ENCODE peak calls at places on chromosomes 6 and 20, in seven cellular contexts. Q, J, B, G, N, F and L are unnamed samples.

GRCh38 chr6:43203718-43204095 is 21.7 kb downstream of the CUL9 start:
- DNase-seq in Q (no peak), J (no peak), B (no peak), G (no peak), N (no peak), F (no peak), L (no peak)

GRCh38 chr6:34284563-34285545 is 36.0 kb upstream of the SMIM29 start:
- DNase-seq in Q (peak; percentile 36), J (peak; percentile 73), B (peak; percentile 35), G (no peak), N (peak; percentile 90), F (no peak), L (peak; percentile 48)

GRCh38 chr6:108363113-108363512 is 68.3 kb downstream of the AFG1L start:
- DNase-seq in Q (no peak), J (no peak), B (no peak), G (no peak), N (no peak), F (no peak), L (no peak)

GRCh38 chr6:49806145-49806544 is 19.1 kb upstream of the PGK2 start:
- DNase-seq in Q (no peak), J (no peak), B (no peak), G (no peak), N (no peak), F (no peak), L (no peak)

GRCh38 chr20:2930538-2930937 is 57.3 kb downstream of the PTPRA start:
- DNase-seq in Q (no peak), J (no peak), B (no peak), G (no peak), N (no peak), F (no peak), L (no peak)

GRCh38 chr20:52172392-52173047 is 19.1 kb downstream of the ZFP64 start:
- DNase-seq in Q (no peak), J (no peak), B (no peak), G (no peak), N (no peak), F (no peak), L (no peak)

GRCh38 chr6:33091957-33092356 is 16.2 kb downstream of the HLA-DPB1 start:
- DNase-seq in Q (no peak), J (no peak), B (no peak), G (no peak), N (no peak), F (peak; percentile 86), L (no peak)

GRCh38 chr6:33456156-33456555 is 1.8 kb downstream of the ZBTB9 start:
- DNase-seq in Q (no peak), J (no peak), B (no peak), G (no peak), N (no peak), F (no peak), L (no peak)

GRCh38 chr6:79737172-79737571 is 106.0 kb downstream of the SH3BGRL2 start:
- DNase-seq in Q (peak; percentile 54), J (no peak), B (no peak), G (no peak), N (no peak), F (no peak), L (no peak)
- H3K4me3 ChIP-seq in Q (no peak overlapping the region), J (peak overlapping the region; percentile 61), B (no peak overlapping the region), G (no peak overlapping the region), N (no peak overlapping the region), F (no peak overlapping the region), L (no peak overlapping the region)

GRCh38 chr6:122673345-122673961 is 63.2 kb downstream of the PKIB start:
- DNase-seq in Q (no peak), J (no peak), B (no peak), G (no peak), N (no peak), F (no peak), L (no peak)
- H3K4me3 ChIP-seq in Q (no peak overlapping the region), J (no peak overlapping the region), B (no peak overlapping the region), G (no peak overlapping the region), N (no peak overlapping the region), F (no peak overlapping the region), L (no peak overlapping the region)

GRCh38 chr6:133854633-133855598 is 34.0 kb upstream of the TCF21 start:
- DNase-seq in Q (no peak), J (peak; percentile 42), B (no peak), G (peak; percentile 72), N (no peak), F (peak; percentile 64), L (no peak)
- H3K4me3 ChIP-seq in Q (no peak overlapping the region), J (peak overlapping the region; percentile 29), B (no peak overlapping the region), G (no peak overlapping the region), N (peak overlapping the region; percentile 29), F (peak overlapping the region; percentile 64), L (no peak overlapping the region)

GRCh38 chr6:96015791-96016776 is at the start of gene FUT9:
- DNase-seq in Q (no peak), J (no peak), B (no peak), G (peak; percentile 88), N (no peak), F (peak; percentile 83), L (no peak)

GRCh38 chr6:96015321-96015790 is 418 bp upstream of the FUT9 start:
- DNase-seq in Q (no peak), J (no peak), B (no peak), G (peak; percentile 88), N (no peak), F (no peak), L (no peak)

GRCh38 chr6:96013531-96013930 is 2.2 kb upstream of the FUT9 start:
- DNase-seq in Q (no peak), J (no peak), B (no peak), G (no peak), N (no peak), F (peak; percentile 55), L (no peak)

GRCh38 chr6:96016781-96017180 is 1.0 kb downstream of the FUT9 start:
- DNase-seq in Q (no peak), J (no peak), B (no peak), G (no peak), N (no peak), F (no peak), L (no peak)

GRCh38 chr6:96014846-96015245 is 928 bp upstream of the FUT9 start:
- DNase-seq in Q (no peak), J (no peak), B (no peak), G (no peak), N (no peak), F (no peak), L (no peak)
- H3K4me3 ChIP-seq in Q (no peak overlapping the region), J (no peak overlapping the region), B (no peak overlapping the region), G (peak overlapping the region; percentile 63), N (no peak overlapping the region), F (peak overlapping the region; percentile 64), L (no peak overlapping the region)

DNA sequence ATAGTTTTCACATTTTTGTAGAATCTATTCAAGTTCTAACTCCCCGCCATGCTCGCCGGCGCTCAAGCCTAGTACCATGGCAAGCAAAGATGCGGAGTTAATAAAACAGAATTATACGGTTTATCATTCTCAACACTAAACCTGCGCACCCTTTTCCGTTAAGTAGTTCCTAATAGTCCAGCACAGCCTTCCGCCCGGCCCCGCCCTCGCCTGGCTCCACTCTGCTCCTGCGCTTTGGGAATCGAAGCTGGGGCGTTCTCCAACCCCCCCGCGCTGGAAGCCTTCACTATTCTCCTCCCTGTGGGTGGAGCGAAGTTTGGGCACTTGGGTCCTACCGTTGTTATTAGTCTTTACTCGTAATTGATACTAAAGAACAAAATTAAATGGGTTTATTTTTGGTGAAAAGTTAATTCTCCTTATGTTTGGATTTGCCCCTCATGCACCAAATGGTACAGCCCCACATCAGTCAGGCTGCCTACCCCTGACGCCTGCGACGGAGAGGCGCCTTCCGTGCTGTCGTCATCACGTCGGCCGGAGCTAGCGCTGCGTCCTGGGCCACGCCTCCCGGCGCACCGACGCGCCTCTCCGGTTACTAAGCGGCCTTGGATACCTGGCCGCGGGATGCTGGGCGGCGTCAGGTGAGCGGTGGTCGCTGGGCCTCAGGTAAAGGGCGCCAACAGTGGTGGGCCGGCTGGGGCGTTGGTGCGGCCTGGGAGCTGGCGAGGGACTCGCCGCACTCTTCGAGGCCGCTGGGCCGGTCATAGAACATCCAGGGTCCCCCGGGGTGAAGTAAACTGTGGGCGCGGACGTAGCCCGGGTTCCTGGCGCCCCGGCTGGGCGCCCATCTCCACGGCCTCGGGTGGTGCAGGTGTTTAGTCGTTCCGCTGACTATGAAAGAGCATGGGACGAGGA is at the start of gene IFT52:
- DNase-seq in Q (peak; percentile 97), J (peak; percentile 96), B (peak; percentile 43), G (peak; percentile 97), N (peak; percentile 86), F (peak; percentile 94), L (peak; percentile 93)
- H3K4me3 ChIP-seq in Q (peak within 1 kb of the TSS; percentile 52), J (peak within 1 kb of the TSS; percentile 94), B (peak within 1 kb of the TSS; percentile 96), G (peak within 1 kb of the TSS; percentile 64), N (peak within 1 kb of the TSS; percentile 86), F (peak within 1 kb of the TSS; percentile 81), L (peak within 1 kb of the TSS; percentile 99)

GRCh38 chr20:45485388-45485787 is 15.8 kb downstream of the WFDC2 start:
- DNase-seq in Q (no peak), J (no peak), B (no peak), G (no peak), N (no peak), F (no peak), L (no peak)

GRCh38 chr20:45489083-45489531 is 19.6 kb downstream of the WFDC2 start:
- DNase-seq in Q (no peak), J (no peak), B (no peak), G (no peak), N (no peak), F (no peak), L (no peak)

GRCh38 chr20:45484676-45485075 is 15.1 kb downstream of the WFDC2 start:
- DNase-seq in Q (peak; percentile 62), J (no peak), B (no peak), G (no peak), N (no peak), F (peak; percentile 30), L (no peak)

GRCh38 chr20:45487231-45487635 is 17.7 kb downstream of the WFDC2 start:
- DNase-seq in Q (no peak), J (no peak), B (no peak), G (peak; percentile 58), N (no peak), F (peak; percentile 88), L (no peak)
- H3K4me3 ChIP-seq in Q (no peak overlapping the region), J (no peak overlapping the region), B (no peak overlapping the region), G (no peak overlapping the region), N (no peak overlapping the region), F (peak overlapping the region; percentile 13), L (no peak overlapping the region)